ENCODE peak calls at places on chromosomes 1 and 21, in seven cellular contexts. J is CD8-positive, alpha-beta T cell; B is heart left ventricle; X is fibroblast of lung; V is A549; N is uterus; W is cardiac muscle cell. U is an unnamed sample.
A peak's percentile ranks its signal among the peaks of the same experiment; 100 is the strongest.

GRCh38 chr1:19478241-19478780 is 7.0 kb downstream of the CAPZB start:
- DNase-seq in B (no peak), N (no peak), X (no peak), J (no peak), V (no peak), W (no peak), U (no peak)

GRCh38 chr1:53350853-53351767 is 23.2 kb upstream of the LRP8 start:
- DNase-seq in X (no peak), J (no peak), B (no peak), N (no peak), W (no peak), V (no peak), U (no peak)

GRCh38 chr21:15094706-15095105 is 29.9 kb upstream of the NRIP1 start:
- DNase-seq in W (no peak), N (no peak), V (no peak), X (no peak), B (no peak), J (no peak), U (no peak)

GRCh38 chr1:225533238-225533637 is 105.4 kb upstream of the LBR start:
- DNase-seq in V (no peak), J (no peak), W (peak; percentile 31), B (no peak), N (no peak), X (no peak), U (no peak)

GRCh38 chr1:86169625-86170024 is 13.1 kb upstream of the COL24A1 start:
- DNase-seq in W (no peak), J (no peak), N (no peak), V (no peak), B (no peak), X (no peak), U (no peak)

GRCh38 chr1:53369034-53369750 is 41.3 kb upstream of the LRP8 start:
- DNase-seq in J (no peak), X (no peak), B (no peak), V (no peak), W (no peak), N (peak; percentile 2), U (no peak)

GRCh38 chr1:111141803-111142202 is 1.8 kb downstream of the CEPT1 start:
- DNase-seq in B (no peak), V (no peak), J (no peak), X (no peak), N (no peak), W (no peak), U (no peak)

GRCh38 chr1:46183119-46183842 is 7.0 kb upstream of the P3R3URF start:
- DNase-seq in X (peak; percentile 92), B (peak; percentile 69), W (peak; percentile 53), J (no peak), V (peak; percentile 74), N (peak; percentile 46), U (peak; percentile 68)

GRCh38 chr1:13469343-13469742 is 44.5 kb downstream of the LRRC38 start:
- DNase-seq in W (no peak), J (no peak), B (peak; percentile 28), N (no peak), V (peak; percentile 10), X (no peak), U (no peak)

GRCh38 chr1:116847688-116848531 is 61.8 kb upstream of the PTGFRN start:
- DNase-seq in J (no peak), X (peak; percentile 73), B (peak; percentile 68), V (no peak), N (peak; percentile 77), W (no peak), U (peak; percentile 41)

GRCh38 chr1:67005068-67005467 is 48.9 kb downstream of the SLC35D1 start:
- DNase-seq in N (no peak), W (no peak), J (no peak), X (no peak), B (peak; percentile 55), V (no peak), U (no peak)

GRCh38 chr1:15833842-15834405 is 13.6 kb upstream of the SPEN start:
- DNase-seq in N (no peak), V (no peak), B (no peak), W (no peak), J (no peak), X (no peak), U (no peak)

GRCh38 chr1:15835741-15836510 is 11.6 kb upstream of the SPEN start:
- DNase-seq in N (peak; percentile 100), W (peak; percentile 99), X (peak; percentile 98), B (peak; percentile 100), V (peak; percentile 74), J (peak; percentile 100), U (peak; percentile 100)

GRCh38 chr1:15834406-15835204 is 12.9 kb upstream of the SPEN start:
- DNase-seq in B (peak; percentile 94), V (peak; percentile 55), W (peak; percentile 92), J (peak; percentile 89), X (peak; percentile 93), N (peak; percentile 88), U (peak; percentile 97)

GRCh38 chr1:15835205-15835740 is 12.2 kb upstream of the SPEN start:
- DNase-seq in V (no peak), X (no peak), W (no peak), B (no peak), J (no peak), N (no peak), U (peak; percentile 67)

GRCh38 chr1:15833069-15833679 is 14.3 kb upstream of the SPEN start:
- DNase-seq in B (peak; percentile 68), W (no peak), X (peak; percentile 18), J (peak; percentile 73), V (no peak), N (peak; percentile 59), U (peak; percentile 81)
- H3K4me3 ChIP-seq in B (peak overlapping the region; percentile 59), W (peak overlapping the region; percentile 50), X (peak overlapping the region; percentile 87), J (peak overlapping the region; percentile 83), V (peak overlapping the region; percentile 77), N (peak overlapping the region; percentile 66), U (peak overlapping the region; percentile 65)

DNA sequence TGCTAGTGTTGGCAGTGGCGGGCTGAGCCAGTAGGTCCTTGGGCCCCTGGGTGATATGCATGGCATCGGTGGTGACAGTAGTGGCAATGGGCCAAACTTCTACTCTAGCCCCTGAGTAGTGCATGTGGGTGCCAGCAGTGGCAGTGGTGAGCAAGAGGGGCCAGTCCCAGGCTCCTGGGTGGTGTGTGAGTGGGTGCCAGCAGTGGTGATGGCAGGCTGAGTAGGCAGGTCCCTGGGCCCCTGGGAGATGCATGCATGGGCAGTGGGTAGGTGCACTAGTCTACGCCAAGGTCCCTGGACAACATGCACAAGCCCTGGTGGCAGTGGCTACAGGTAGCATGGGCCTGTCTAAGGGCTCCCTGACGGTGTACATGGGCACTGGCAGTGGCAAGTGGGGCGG is 24.6 kb upstream of the TTC22 start:
- DNase-seq in J (no peak), V (no peak), B (no peak), N (no peak), X (no peak), W (no peak), U (no peak)
- H3K9me3 ChIP-seq in J (no peaks in the 10 kb centered on the region), V (peaks cover 22% of the 10 kb centered on the region), B (peaks cover 6% of the 10 kb centered on the region), N (peaks cover 3% of the 10 kb centered on the region), X (no peaks in the 10 kb centered on the region), W (no peaks in the 10 kb centered on the region), U (no peaks in the 10 kb centered on the region)

GRCh38 chr1:155971910-155972809 is 6.2 kb downstream of the ARHGEF2 start:
- DNase-seq in J (no peak), N (no peak), W (no peak), X (no peak), V (no peak), B (no peak), U (no peak)
- H3K4me3 ChIP-seq in J (no peak overlapping the region), N (no peak overlapping the region), W (no peak overlapping the region), X (no peak overlapping the region), V (no peak overlapping the region), B (no peak overlapping the region), U (no peak overlapping the region)

GRCh38 chr1:35530946-35531345 is 26.3 kb downstream of the KIAA0319L start:
- DNase-seq in N (no peak), J (no peak), B (no peak), X (no peak), W (no peak), V (no peak), U (no peak)
- H3K9me3 ChIP-seq in N (no peaks in the 10 kb centered on the region), J (no peaks in the 10 kb centered on the region), B (no peaks in the 10 kb centered on the region), X (no peaks in the 10 kb centered on the region), W (no peaks in the 10 kb centered on the region), V (peaks cover 36% of the 10 kb centered on the region), U (peaks cover 5% of the 10 kb centered on the region)

GRCh38 chr21:34669149-34669879 is 520 bp downstream of the CLIC6 start:
- DNase-seq in X (no peak), J (peak; percentile 27), N (no peak), B (no peak), V (no peak), W (peak; percentile 12), U (peak; percentile 78)
- H3K4me3 ChIP-seq in X (no peak overlapping the region), J (peak overlapping the region; percentile 46), N (peak overlapping the region; percentile 34), B (peak overlapping the region; percentile 13), V (peak overlapping the region; percentile 46), W (peak overlapping the region; percentile 15), U (peak overlapping the region; percentile 49)

GRCh38 chr1:247070645-247071044 is 8.0 kb downstream of the ZNF670 start:
- DNase-seq in V (no peak), X (no peak), W (no peak), J (no peak), N (no peak), B (no peak), U (no peak)
- H3K9me3 ChIP-seq in V (peaks cover 63% of the 10 kb centered on the region), X (no peaks in the 10 kb centered on the region), W (no peaks in the 10 kb centered on the region), J (no peaks in the 10 kb centered on the region), N (no peaks in the 10 kb centered on the region), B (no peaks in the 10 kb centered on the region), U (no peaks in the 10 kb centered on the region)

GRCh38 chr1:27429029-27429425 is 36.6 kb downstream of the GPR3 start:
- DNase-seq in N (no peak), B (no peak), V (no peak), W (no peak), X (no peak), J (no peak), U (no peak)

GRCh38 chr1:27427329-27427728 is 34.9 kb downstream of the GPR3 start:
- DNase-seq in V (no peak), N (no peak), W (no peak), B (no peak), X (no peak), J (no peak), U (no peak)

GRCh38 chr1:27430903-27431653 is 38.7 kb downstream of the GPR3 start:
- DNase-seq in X (peak; percentile 30), B (no peak), J (peak; percentile 34), V (no peak), N (no peak), W (no peak), U (no peak)

GRCh38 chr1:27427836-27428315 is 35.5 kb downstream of the GPR3 start:
- DNase-seq in W (no peak), J (no peak), N (no peak), X (no peak), V (no peak), B (no peak), U (no peak)

DNA sequence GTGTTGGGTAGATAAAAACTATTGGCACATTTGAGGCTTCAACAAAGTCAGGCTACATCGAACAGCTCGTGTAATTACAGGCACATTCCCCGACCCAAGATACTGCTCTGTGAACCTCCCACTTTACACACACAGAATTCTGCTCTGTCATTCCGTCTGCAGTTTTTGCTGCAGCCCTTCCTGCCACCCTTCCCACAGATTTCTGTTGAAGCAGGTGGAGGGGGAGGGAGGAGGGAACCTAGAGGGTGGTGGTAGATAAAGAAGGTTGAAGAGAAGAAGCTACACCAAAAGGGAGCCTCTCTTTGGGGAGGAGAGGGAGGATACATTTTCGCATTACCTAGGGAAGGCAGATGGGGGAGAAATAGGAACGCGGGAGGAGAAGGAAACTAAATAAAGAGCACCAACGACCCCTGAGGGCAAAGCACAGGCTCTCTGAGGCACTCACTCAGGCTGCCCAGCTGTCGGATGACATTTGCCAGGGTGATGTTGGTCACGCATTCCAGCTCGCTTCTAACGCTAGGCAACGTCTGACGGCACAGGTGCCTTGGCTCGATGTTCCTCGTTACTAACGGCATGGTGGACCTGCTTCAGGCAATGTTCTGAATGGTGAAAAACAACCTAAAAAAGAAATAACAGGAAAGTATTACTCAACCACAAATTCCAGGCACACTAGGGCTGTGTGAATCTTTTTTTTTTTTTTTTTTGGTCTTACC is 36.0 kb downstream of the GPR3 start:
- DNase-seq in X (no peak), N (no peak), W (peak; percentile 84), V (no peak), B (no peak), J (no peak), U (no peak)
- H3K4me3 ChIP-seq in X (peak overlapping the region; percentile 1), N (peak overlapping the region; percentile 12), W (no peak overlapping the region), V (no peak overlapping the region), B (no peak overlapping the region), J (peak overlapping the region; percentile 16), U (no peak overlapping the region)

U was measured in left lung.